ENCODE peak calls at places on chromosomes 11 and 22, in seven cellular contexts. One of them, this sample, is unnamed. For H3K9me3, the result is how much of the 10 kb centered on the place peaks cover.

GRCh38 chr11:13883042-13883441 is 79.5 kb upstream of the SPON1 start:
- DNase-seq in heart left ventricle: no peak
- DNase-seq in heart right ventricle: no peak
- DNase-seq in pancreas: no peak
- DNase-seq in K562: no peak
- DNase-seq in A673: no peak
- DNase-seq in CD4-positive, CD25-positive, alpha-beta regulatory T cell: peak
- DNase-seq in this sample: no peak

GRCh38 chr11:47467372-47467771 is 18.4 kb upstream of the RAPSN start:
- DNase-seq in heart right ventricle: no peak
- DNase-seq in CD4-positive, CD25-positive, alpha-beta regulatory T cell: no peak
- DNase-seq in A673: no peak
- DNase-seq in pancreas: no peak
- DNase-seq in heart left ventricle: no peak
- DNase-seq in K562: no peak
- DNase-seq in this sample: no peak

GRCh38 chr22:27108425-27109114 is 451.2 kb downstream of the MIAT start:
- DNase-seq in heart right ventricle: peak
- DNase-seq in heart left ventricle: peak
- DNase-seq in CD4-positive, CD25-positive, alpha-beta regulatory T cell: no peak
- DNase-seq in pancreas: no peak
- DNase-seq in A673: no peak
- DNase-seq in K562: no peak
- DNase-seq in this sample: no peak

GRCh38 chr11:76830639-76831312 is 29.9 kb upstream of the ACER3 start:
- DNase-seq in heart right ventricle: no peak
- DNase-seq in heart left ventricle: no peak
- DNase-seq in pancreas: no peak
- DNase-seq in A673: peak
- DNase-seq in K562: no peak
- DNase-seq in CD4-positive, CD25-positive, alpha-beta regulatory T cell: no peak
- DNase-seq in this sample: no peak

GRCh38 chr11:61972112-61972795 is 4.8 kb upstream of the FTH1 start:
- DNase-seq in heart left ventricle: no peak
- DNase-seq in K562: peak
- DNase-seq in heart right ventricle: no peak
- DNase-seq in A673: no peak
- DNase-seq in pancreas: peak
- DNase-seq in CD4-positive, CD25-positive, alpha-beta regulatory T cell: no peak
- DNase-seq in this sample: no peak

GRCh38 chr11:46247664-46248063 is 29.8 kb upstream of the CREB3L1 start:
- DNase-seq in K562: peak
- DNase-seq in pancreas: peak
- DNase-seq in heart left ventricle: no peak
- DNase-seq in heart right ventricle: no peak
- DNase-seq in CD4-positive, CD25-positive, alpha-beta regulatory T cell: peak
- DNase-seq in A673: peak
- DNase-seq in this sample: no peak

GRCh38 chr11:55658608-55659007 is 3.4 kb upstream of the OR4C6 start:
- DNase-seq in pancreas: no peak
- DNase-seq in A673: no peak
- DNase-seq in heart left ventricle: no peak
- DNase-seq in CD4-positive, CD25-positive, alpha-beta regulatory T cell: no peak
- DNase-seq in K562: no peak
- DNase-seq in heart right ventricle: no peak
- DNase-seq in this sample: no peak

GRCh38 chr22:46202897-46203589 is 47.0 kb downstream of the CDPF1 start:
- DNase-seq in CD4-positive, CD25-positive, alpha-beta regulatory T cell: no peak
- DNase-seq in heart left ventricle: no peak
- DNase-seq in A673: no peak
- DNase-seq in heart right ventricle: no peak
- DNase-seq in K562: no peak
- DNase-seq in pancreas: no peak
- DNase-seq in this sample: no peak

GRCh38 chr11:64571410-64572091 is 19.5 kb upstream of the SLC22A12 start:
- DNase-seq in A673: no peak
- DNase-seq in CD4-positive, CD25-positive, alpha-beta regulatory T cell: no peak
- DNase-seq in K562: peak
- DNase-seq in heart right ventricle: no peak
- DNase-seq in heart left ventricle: no peak
- DNase-seq in pancreas: no peak
- DNase-seq in this sample: no peak

GRCh38 chr22:46462726-46463371 is 74.6 kb downstream of the CELSR1 start:
- DNase-seq in A673: peak
- DNase-seq in K562: peak
- DNase-seq in heart left ventricle: no peak
- DNase-seq in CD4-positive, CD25-positive, alpha-beta regulatory T cell: no peak
- DNase-seq in heart right ventricle: no peak
- DNase-seq in pancreas: no peak
- DNase-seq in this sample: no peak

GRCh38 chr11:27276141-27276540 is 86.9 kb downstream of the CCDC34 start:
- DNase-seq in heart right ventricle: no peak
- DNase-seq in CD4-positive, CD25-positive, alpha-beta regulatory T cell: no peak
- DNase-seq in heart left ventricle: no peak
- DNase-seq in K562: no peak
- DNase-seq in pancreas: no peak
- DNase-seq in A673: no peak
- DNase-seq in this sample: no peak

GRCh38 chr22:39088688-39089032 is 8.4 kb upstream of the APOBEC3H start:
- DNase-seq in heart left ventricle: no peak
- DNase-seq in CD4-positive, CD25-positive, alpha-beta regulatory T cell: no peak
- DNase-seq in heart right ventricle: no peak
- DNase-seq in A673: no peak
- DNase-seq in pancreas: no peak
- DNase-seq in K562: no peak
- DNase-seq in this sample: no peak

GRCh38 chr11:119483341-119483880 is 60.4 kb upstream of the THY1 start:
- DNase-seq in K562: no peak
- DNase-seq in pancreas: no peak
- DNase-seq in CD4-positive, CD25-positive, alpha-beta regulatory T cell: no peak
- DNase-seq in heart right ventricle: no peak
- DNase-seq in A673: no peak
- DNase-seq in heart left ventricle: no peak
- DNase-seq in this sample: no peak

GRCh38 chr11:72924568-72925190 is 110.5 kb downstream of the ATG16L2 start:
- DNase-seq in heart left ventricle: no peak
- DNase-seq in heart right ventricle: no peak
- DNase-seq in A673: peak
- DNase-seq in CD4-positive, CD25-positive, alpha-beta regulatory T cell: peak
- DNase-seq in pancreas: no peak
- DNase-seq in K562: no peak
- DNase-seq in this sample: no peak

DNA sequence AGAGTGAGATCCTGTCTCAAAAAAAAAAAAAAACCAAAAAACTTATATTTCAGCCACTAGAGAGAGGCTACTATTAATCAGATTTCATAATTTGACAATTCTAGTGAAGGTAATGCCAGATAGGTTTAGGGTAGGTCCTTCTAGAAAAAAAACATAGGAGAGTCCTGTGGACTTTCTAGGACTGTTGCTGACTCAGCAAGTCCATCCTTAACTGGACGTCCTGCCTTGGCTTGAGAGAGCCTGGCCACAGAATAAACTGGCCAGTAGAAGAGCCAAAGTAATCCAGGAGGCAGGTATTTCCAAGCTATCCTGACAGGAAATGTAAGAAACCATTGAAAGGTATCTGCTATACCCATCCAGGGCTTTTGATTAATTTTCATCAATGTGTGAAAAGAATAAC is 64.6 kb downstream of the TRIM44 start:
- DNase-seq in CD4-positive, CD25-positive, alpha-beta regulatory T cell: no peak
- DNase-seq in pancreas: no peak
- DNase-seq in heart right ventricle: no peak
- DNase-seq in heart left ventricle: no peak
- DNase-seq in K562: no peak
- DNase-seq in A673: no peak
- DNase-seq in this sample: no peak
- H3K9me3 ChIP-seq in CD4-positive, CD25-positive, alpha-beta regulatory T cell: under half
- H3K9me3 ChIP-seq in pancreas: under half
- H3K9me3 ChIP-seq in heart right ventricle: under half
- H3K9me3 ChIP-seq in heart left ventricle: under half
- H3K9me3 ChIP-seq in K562: under half
- H3K9me3 ChIP-seq in A673: under half
- H3K9me3 ChIP-seq in this sample: under half

DNA sequence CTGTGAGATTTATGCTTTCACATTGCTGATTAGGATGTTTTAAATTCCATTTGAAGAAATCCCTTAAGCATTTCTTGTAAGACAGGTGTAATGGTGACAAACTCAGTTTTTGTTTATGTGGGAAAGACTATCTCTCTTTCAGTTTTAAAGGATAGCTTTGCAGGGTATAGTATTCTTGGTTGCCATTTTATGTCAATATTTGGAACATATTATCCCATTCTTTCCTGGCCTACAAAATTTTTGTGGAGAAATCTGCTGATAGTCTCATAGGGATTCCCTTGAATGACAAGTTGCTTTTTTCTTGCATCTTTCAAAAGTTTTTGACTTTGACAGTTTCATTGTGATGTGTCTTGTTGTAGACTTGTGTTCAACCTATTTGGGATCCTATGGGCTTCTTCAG is 28.8 kb downstream of the NAGA start:
- DNase-seq in A673: no peak
- DNase-seq in K562: no peak
- DNase-seq in pancreas: no peak
- DNase-seq in heart left ventricle: no peak
- DNase-seq in heart right ventricle: no peak
- DNase-seq in CD4-positive, CD25-positive, alpha-beta regulatory T cell: no peak
- DNase-seq in this sample: no peak
- H3K9me3 ChIP-seq in A673: under half
- H3K9me3 ChIP-seq in K562: under half
- H3K9me3 ChIP-seq in pancreas: under half
- H3K9me3 ChIP-seq in heart left ventricle: under half
- H3K9me3 ChIP-seq in heart right ventricle: under half
- H3K9me3 ChIP-seq in CD4-positive, CD25-positive, alpha-beta regulatory T cell: under half
- H3K9me3 ChIP-seq in this sample: under half

GRCh38 chr22:48279465-48279765 is 1517.0 kb downstream of the TBC1D22A start:
- DNase-seq in CD4-positive, CD25-positive, alpha-beta regulatory T cell: no peak
- DNase-seq in K562: no peak
- DNase-seq in heart right ventricle: no peak
- DNase-seq in heart left ventricle: no peak
- DNase-seq in pancreas: no peak
- DNase-seq in A673: no peak
- DNase-seq in this sample: no peak

GRCh38 chr22:48276933-48277867 is 1514.8 kb downstream of the TBC1D22A start:
- DNase-seq in CD4-positive, CD25-positive, alpha-beta regulatory T cell: no peak
- DNase-seq in heart right ventricle: no peak
- DNase-seq in K562: no peak
- DNase-seq in pancreas: no peak
- DNase-seq in A673: no peak
- DNase-seq in heart left ventricle: no peak
- DNase-seq in this sample: no peak

GRCh38 chr22:48275412-48275811 is 1513.0 kb downstream of the TBC1D22A start:
- DNase-seq in heart right ventricle: no peak
- DNase-seq in K562: no peak
- DNase-seq in CD4-positive, CD25-positive, alpha-beta regulatory T cell: no peak
- DNase-seq in pancreas: no peak
- DNase-seq in heart left ventricle: no peak
- DNase-seq in A673: no peak
- DNase-seq in this sample: no peak

GRCh38 chr22:48277868-48278581 is 1515.6 kb downstream of the TBC1D22A start:
- DNase-seq in heart right ventricle: no peak
- DNase-seq in heart left ventricle: no peak
- DNase-seq in pancreas: no peak
- DNase-seq in K562: no peak
- DNase-seq in CD4-positive, CD25-positive, alpha-beta regulatory T cell: no peak
- DNase-seq in A673: peak
- DNase-seq in this sample: no peak

GRCh38 chr22:48278620-48279464 is 1516.4 kb downstream of the TBC1D22A start:
- DNase-seq in CD4-positive, CD25-positive, alpha-beta regulatory T cell: no peak
- DNase-seq in heart right ventricle: no peak
- DNase-seq in heart left ventricle: no peak
- DNase-seq in pancreas: no peak
- DNase-seq in A673: no peak
- DNase-seq in K562: no peak
- DNase-seq in this sample: no peak
- H3K9me3 ChIP-seq in CD4-positive, CD25-positive, alpha-beta regulatory T cell: under half
- H3K9me3 ChIP-seq in heart right ventricle: under half
- H3K9me3 ChIP-seq in heart left ventricle: under half
- H3K9me3 ChIP-seq in pancreas: under half
- H3K9me3 ChIP-seq in A673: under half
- H3K9me3 ChIP-seq in K562: under half
- H3K9me3 ChIP-seq in this sample: under half

DNA sequence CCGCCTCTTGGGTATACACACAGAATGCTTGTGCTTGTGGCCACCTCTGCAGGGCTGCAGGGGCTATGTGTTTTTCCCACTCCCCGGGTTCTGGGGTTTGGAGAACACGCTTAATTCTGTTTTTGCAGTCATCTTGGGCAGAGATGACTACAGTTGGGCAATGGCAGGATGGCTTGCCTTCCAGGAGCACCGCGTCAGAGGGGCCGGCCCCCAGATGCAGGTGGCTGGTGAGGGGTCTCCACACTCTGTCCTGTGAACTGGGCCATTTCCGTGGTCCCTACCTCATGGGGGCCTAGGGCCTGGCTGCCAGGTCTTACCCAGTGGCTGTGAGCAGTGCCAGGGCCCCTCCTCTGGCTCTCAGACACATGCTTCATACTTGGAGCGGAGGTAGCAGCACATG is 68.3 kb downstream of the CTTN start:
- DNase-seq in CD4-positive, CD25-positive, alpha-beta regulatory T cell: no peak
- DNase-seq in heart left ventricle: no peak
- DNase-seq in heart right ventricle: no peak
- DNase-seq in K562: no peak
- DNase-seq in A673: no peak
- DNase-seq in pancreas: no peak
- DNase-seq in this sample: no peak
- H3K9me3 ChIP-seq in CD4-positive, CD25-positive, alpha-beta regulatory T cell: under half
- H3K9me3 ChIP-seq in heart left ventricle: under half
- H3K9me3 ChIP-seq in heart right ventricle: under half
- H3K9me3 ChIP-seq in K562: under half
- H3K9me3 ChIP-seq in A673: under half
- H3K9me3 ChIP-seq in pancreas: under half
- H3K9me3 ChIP-seq in this sample: under half

DNA sequence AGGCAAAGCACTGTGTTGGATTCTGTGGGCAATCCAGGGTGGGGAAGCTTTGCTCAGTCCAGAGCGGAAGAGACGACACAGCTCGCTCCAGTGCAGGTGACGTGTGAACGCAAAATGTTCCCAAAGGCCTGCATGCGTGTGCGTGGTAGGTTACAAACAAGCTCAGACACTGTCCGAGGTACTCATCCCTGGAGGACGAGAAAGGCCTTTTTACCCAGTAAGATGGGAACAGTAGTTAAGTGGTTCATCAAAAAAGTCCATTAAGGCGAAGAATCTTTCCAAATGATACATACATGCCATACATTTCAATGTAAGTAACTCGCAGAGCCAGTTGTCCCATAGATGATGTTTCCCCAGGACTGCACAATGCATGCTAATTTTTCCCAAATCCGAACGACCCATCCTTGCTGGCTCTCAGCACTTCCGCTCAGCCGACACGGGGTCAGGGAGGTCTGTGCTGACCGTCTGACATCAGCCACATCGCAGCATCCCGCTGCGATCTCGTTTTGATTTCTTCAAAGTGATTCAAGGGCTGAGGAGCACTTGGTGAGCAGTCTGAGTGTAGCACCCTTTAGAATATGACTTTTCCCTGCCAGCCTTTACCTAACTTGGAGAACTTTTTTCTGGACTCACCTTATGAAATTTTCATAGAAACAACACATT is 19.0 kb downstream of the B3GAT1 start:
- DNase-seq in pancreas: no peak
- DNase-seq in K562: no peak
- DNase-seq in CD4-positive, CD25-positive, alpha-beta regulatory T cell: no peak
- DNase-seq in heart left ventricle: no peak
- DNase-seq in A673: no peak
- DNase-seq in heart right ventricle: no peak
- DNase-seq in this sample: no peak
- H3K9me3 ChIP-seq in pancreas: under half
- H3K9me3 ChIP-seq in K562: under half
- H3K9me3 ChIP-seq in CD4-positive, CD25-positive, alpha-beta regulatory T cell: under half
- H3K9me3 ChIP-seq in heart left ventricle: under half
- H3K9me3 ChIP-seq in A673: under half
- H3K9me3 ChIP-seq in heart right ventricle: under half
- H3K9me3 ChIP-seq in this sample: under half